ENCODE peak calls at places on chromosomes 16 and 17, in five cellular contexts. E is H1, H is mesendoderm, R is H9, J is trophoblast cell. B is an unnamed sample.

GRCh38 chr16:48576927-48577326 is 33.1 kb downstream of the N4BP1 start:
- DNase-seq in E (no peak), H (peak; percentile 35), R (no peak), J (peak; percentile 24), B (no peak)

GRCh38 chr16:3971706-3972105 is 91.2 kb upstream of the CREBBP start:
- DNase-seq in E (no peak), H (no peak), R (no peak), J (no peak), B (no peak)

GRCh38 chr17:43536236-43537088 is 9.7 kb downstream of the ETV4 start:
- DNase-seq in E (no peak), H (peak; percentile 82), R (peak; percentile 46), J (peak; percentile 94), B (no peak)

GRCh38 chr16:56600398-56600999 is 7.9 kb upstream of the MT2A start:
- DNase-seq in E (no peak), H (peak; percentile 55), R (no peak), J (peak; percentile 37), B (no peak)

GRCh38 chr16:13335894-13336293 is 434.5 kb downstream of the SHISA9 start:
- DNase-seq in E (no peak), H (no peak), R (no peak), J (no peak), B (no peak)

GRCh38 chr17:50209472-50210248 is 8.2 kb upstream of the COL1A1 start:
- DNase-seq in E (no peak), H (peak; percentile 95), R (peak; percentile 95), J (peak; percentile 6), B (no peak)

GRCh38 chr17:69335018-69335417 is 8.1 kb upstream of the ABCA5 start:
- DNase-seq in E (no peak), H (peak; percentile 76), R (no peak), J (peak; percentile 62), B (no peak)

GRCh38 chr17:41521574-41522261 is 3.0 kb upstream of the KRT15 start:
- DNase-seq in E (no peak), H (peak; percentile 88), R (peak; percentile 76), J (peak; percentile 89), B (no peak)

GRCh38 chr17:42579794-42580551 is 2.4 kb upstream of the PSMC3IP start:
- DNase-seq in E (no peak), H (no peak), R (no peak), J (no peak), B (no peak)

GRCh38 chr16:56748191-56748590 is 18.3 kb downstream of the NUP93 start:
- DNase-seq in E (no peak), H (no peak), R (no peak), J (no peak), B (no peak)

GRCh38 chr17:72560303-72561247 is 439.8 kb downstream of the SOX9 start:
- DNase-seq in E (no peak), H (peak; percentile 74), R (peak; percentile 86), J (peak; percentile 71), B (peak; percentile 72)

GRCh38 chr16:85174871-85175723 is 62.8 kb upstream of the CIBAR2 start:
- DNase-seq in E (no peak), H (no peak), R (no peak), J (no peak), B (no peak)

GRCh38 chr16:49274936-49275730 is 6.5 kb downstream of the CBLN1 start:
- DNase-seq in E (no peak), H (peak; percentile 46), R (peak; percentile 45), J (no peak), B (no peak)

GRCh38 chr17:79160980-79161621 is 86.5 kb downstream of the ENGASE start:
- DNase-seq in E (no peak), H (peak; percentile 90), R (peak; percentile 58), J (no peak), B (no peak)

GRCh38 chr17:5719976-5720375 is 135.7 kb upstream of the NLRP1 start:
- DNase-seq in E (no peak), H (no peak), R (no peak), J (no peak), B (no peak)

DNA sequence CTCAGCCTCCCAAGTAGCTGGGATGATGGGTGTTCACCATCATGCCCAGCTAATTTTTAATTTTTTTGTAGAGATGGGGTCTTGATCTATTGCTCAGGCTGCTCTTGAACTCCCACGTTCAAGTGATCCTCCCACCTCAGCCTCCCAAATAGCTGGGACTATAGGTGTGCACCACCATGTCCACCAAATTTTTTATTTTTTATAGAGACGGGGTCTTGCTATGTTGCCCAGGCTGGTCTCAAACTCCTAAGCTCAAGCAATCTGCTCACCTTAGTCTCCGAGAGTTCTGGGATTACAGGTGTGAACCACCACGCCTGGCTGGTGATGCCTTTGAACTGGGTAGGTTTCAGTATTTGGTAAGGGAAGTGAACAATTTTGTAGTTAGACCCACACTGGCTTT is 30.1 kb downstream of the FA2H start:
- DNase-seq in E (no peak), H (no peak), R (no peak), J (no peak), B (no peak)
- H3K4ac ChIP-seq in E (no peak overlapping the region), H (no peak overlapping the region), R (no peak overlapping the region), J (no peak overlapping the region), B (no peak overlapping the region)

GRCh38 chr17:39352986-39353385 is 48.4 kb downstream of the FBXL20 start:
- DNase-seq in E (no peak), H (no peak), R (no peak), J (no peak), B (no peak)

GRCh38 chr17:39352511-39352910 is 48.9 kb downstream of the FBXL20 start:
- DNase-seq in E (no peak), H (no peak), R (no peak), J (no peak), B (no peak)

GRCh38 chr17:39351508-39351907 is 49.9 kb downstream of the FBXL20 start:
- DNase-seq in E (no peak), H (no peak), R (no peak), J (no peak), B (no peak)

DNA sequence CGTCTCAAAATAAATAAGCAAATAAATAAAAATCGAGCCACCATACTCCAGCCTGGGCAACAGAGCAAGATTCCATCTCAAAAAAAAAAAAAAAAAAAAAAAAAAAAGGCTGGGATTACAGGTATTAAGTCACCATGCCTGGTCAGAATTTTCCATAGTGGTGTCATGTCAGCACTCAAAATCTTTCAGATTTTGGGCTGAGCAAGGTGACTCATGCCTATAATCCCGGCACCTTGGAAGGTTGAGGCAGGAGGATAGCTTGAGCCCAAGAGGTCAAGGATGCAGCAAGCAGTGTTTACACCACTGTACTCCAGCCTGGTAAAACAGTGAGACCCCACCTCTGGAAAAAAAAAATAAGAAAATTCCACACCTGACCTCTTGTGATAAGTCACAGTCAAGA is 52.2 kb downstream of the FBXL20 start:
- DNase-seq in E (no peak), H (no peak), R (no peak), J (peak; percentile 86), B (no peak)
- H3K4ac ChIP-seq in E (no peak overlapping the region), H (no peak overlapping the region), R (no peak overlapping the region), J (no peak overlapping the region), B (no peak overlapping the region)

DNA sequence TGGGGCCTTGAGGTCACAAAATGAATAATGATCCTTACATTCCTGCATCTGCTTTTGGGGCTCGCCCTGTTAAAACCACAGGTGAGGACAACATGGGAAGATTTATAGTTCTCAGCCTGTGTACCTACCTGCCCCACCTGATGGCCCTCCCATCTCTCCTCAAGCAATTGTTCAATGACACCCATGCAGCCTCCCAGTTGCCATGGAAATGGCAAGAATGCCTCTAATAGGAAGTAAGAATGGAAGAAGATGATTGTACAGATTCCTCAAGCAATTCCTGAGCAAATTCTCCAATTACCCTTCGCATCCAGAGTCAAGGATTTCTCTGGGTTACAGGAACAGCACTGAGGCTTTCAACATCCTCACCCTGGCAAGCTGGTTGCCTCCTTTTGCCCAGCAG is 78.6 kb upstream of the CCL2 start:
- DNase-seq in E (no peak), H (no peak), R (peak; percentile 13), J (no peak), B (no peak)
- H3K4ac ChIP-seq in E (no peak overlapping the region), H (no peak overlapping the region), R (no peak overlapping the region), J (no peak overlapping the region), B (no peak overlapping the region)

GRCh38 chr17:38454528-38454927 is 26.3 kb downstream of the ARHGAP23 start:
- DNase-seq in E (no peak), H (no peak), R (no peak), J (peak; percentile 61), B (no peak)

GRCh38 chr17:38457577-38458371 is 29.5 kb downstream of the ARHGAP23 start:
- DNase-seq in E (no peak), H (no peak), R (no peak), J (no peak), B (no peak)

GRCh38 chr17:38456031-38456815 is 28.0 kb downstream of the ARHGAP23 start:
- DNase-seq in E (no peak), H (peak; percentile 90), R (no peak), J (peak; percentile 96), B (no peak)

GRCh38 chr17:38453951-38454421 is 25.7 kb downstream of the ARHGAP23 start:
- DNase-seq in E (no peak), H (no peak), R (no peak), J (no peak), B (no peak)

GRCh38 chr17:38455288-38455915 is 27.1 kb downstream of the ARHGAP23 start:
- DNase-seq in E (no peak), H (peak; percentile 73), R (peak; percentile 71), J (peak; percentile 64), B (no peak)
- H3K4ac ChIP-seq in E (peak overlapping the region; percentile 92), H (peak overlapping the region; percentile 76), R (no peak overlapping the region), J (peak overlapping the region; percentile 21), B (no peak overlapping the region)

GRCh38 chr16:73173396-73173795 is 125.5 kb upstream of the ZFHX3 start:
- DNase-seq in E (no peak), H (no peak), R (no peak), J (no peak), B (no peak)
- H3K4ac ChIP-seq in E (no peak overlapping the region), H (no peak overlapping the region), R (no peak overlapping the region), J (no peak overlapping the region), B (no peak overlapping the region)